ENCODE peak calls at places on chromosomes 2 and 18, in nine cellular contexts. Z, O, R, F, I, L, S, J and Q are unnamed samples.

GRCh38 chr2:182302174-182302573 is 124.7 kb downstream of the PDE1A start:
- DNase-seq in O (no peak), L (peak), Z (peak), I (no peak), F (no peak), S (no peak), J (no peak), R (no peak), Q (peak)

GRCh38 chr2:132252191-132252893 is 90.6 kb upstream of the ANKRD30BL start:
- DNase-seq in I (no peak), S (no peak), L (no peak), Z (no peak), R (no peak), O (no peak), F (no peak), J (no peak), Q (no peak)

GRCh38 chr2:48725696-48726494 is 29.6 kb downstream of the LHCGR start:
- DNase-seq in L (no peak), I (no peak), Z (no peak), R (no peak), O (no peak), J (no peak), F (no peak), S (no peak), Q (no peak)

GRCh38 chr18:46152436-46152807 is 48.2 kb downstream of the HAUS1 start:
- DNase-seq in Z (peak), F (no peak), O (no peak), J (no peak), I (no peak), S (no peak), R (no peak), L (no peak), Q (peak)

GRCh38 chr2:55419236-55419513 is 481 bp downstream of the CCDC88A start:
- DNase-seq in I (peak), O (no peak), L (no peak), R (peak), Z (peak), J (peak), F (no peak), S (no peak), Q (peak)

GRCh38 chr2:166170356-166170755 is 42.5 kb upstream of the SCN1A start:
- DNase-seq in Z (peak), J (no peak), O (no peak), L (peak), R (no peak), S (no peak), F (no peak), I (no peak), Q (peak)

GRCh38 chr2:230821261-230821990 is 43.3 kb upstream of the ITM2C start:
- DNase-seq in F (no peak), R (no peak), L (no peak), O (no peak), Z (no peak), I (no peak), S (no peak), J (no peak), Q (peak)

GRCh38 chr2:240568678-240569522 is 616 bp downstream of the RNPEPL1 start:
- DNase-seq in I (peak), L (peak), S (peak), J (no peak), R (peak), F (peak), Z (peak), O (peak), Q (peak)

GRCh38 chr2:149038442-149039212 is at the start of gene LYPD6B:
- DNase-seq in R (no peak), Z (peak), I (no peak), L (no peak), F (peak), S (no peak), O (no peak), J (no peak), Q (peak)

GRCh38 chr2:3100386-3100785 is 277.2 kb downstream of the EIPR1 start:
- DNase-seq in O (no peak), I (no peak), L (no peak), F (no peak), R (no peak), S (no peak), J (peak), Z (no peak), Q (no peak)

GRCh38 chr18:71223487-71223886 is 934.6 kb downstream of the SOCS6 start:
- DNase-seq in R (no peak), S (no peak), O (no peak), I (no peak), Z (no peak), J (no peak), L (no peak), F (no peak), Q (no peak)

GRCh38 chr18:70380915-70381896 is 92.4 kb downstream of the SOCS6 start:
- DNase-seq in O (peak), I (no peak), J (peak), L (no peak), Z (no peak), R (no peak), F (no peak), S (no peak), Q (peak)

GRCh38 chr2:169010180-169010579 is 20.9 kb downstream of the ABCB11 start:
- DNase-seq in I (no peak), L (peak), J (no peak), O (no peak), Z (no peak), R (no peak), F (no peak), S (no peak), Q (no peak)

GRCh38 chr2:240582781-240583180 is 3.8 kb upstream of the CAPN10 start:
- DNase-seq in J (no peak), S (no peak), R (no peak), Z (no peak), L (peak), I (no peak), O (no peak), F (no peak), Q (peak)

GRCh38 chr18:68267583-68267982 is 447.3 kb downstream of the TMX3 start:
- DNase-seq in F (no peak), J (no peak), R (no peak), O (no peak), S (no peak), Z (peak), L (peak), I (no peak), Q (peak)

GRCh38 chr2:47554311-47554905 is 151.5 kb downstream of the MSH2 start:
- DNase-seq in Z (no peak), O (no peak), S (no peak), L (no peak), F (no peak), I (peak), R (no peak), J (peak), Q (peak)

GRCh38 chr2:75560022-75560767 is 544 bp downstream of the EVA1A start:
- DNase-seq in Z (peak), J (no peak), I (no peak), F (no peak), O (peak), R (no peak), S (no peak), L (peak), Q (peak)

GRCh38 chr2:215615067-215615828 is 179.4 kb upstream of the FN1 start:
- DNase-seq in O (no peak), S (no peak), R (no peak), F (no peak), L (no peak), J (no peak), I (no peak), Z (no peak), Q (no peak)

GRCh38 chr2:156702520-156702919 is 266.3 kb downstream of the GPD2 start:
- DNase-seq in Z (no peak), O (no peak), F (no peak), R (no peak), S (no peak), L (no peak), I (no peak), J (no peak), Q (no peak)

GRCh38 chr2:42893047-42893758 is 100.8 kb upstream of the HAAO start:
- DNase-seq in L (no peak), Z (no peak), S (no peak), O (no peak), R (no peak), I (no peak), F (no peak), J (no peak), Q (no peak)

GRCh38 chr2:233707979-233708644 is 4.6 kb upstream of the UGT1A5 start:
- DNase-seq in O (no peak), L (peak), F (no peak), S (no peak), R (no peak), J (no peak), I (no peak), Z (peak), Q (peak)

GRCh38 chr18:55830490-55830889 is 242.5 kb upstream of the TCF4 start:
- DNase-seq in R (no peak), J (peak), O (no peak), I (no peak), Z (peak), F (no peak), S (no peak), L (no peak), Q (peak)

GRCh38 chr2:9207641-9208301 is 1.2 kb downstream of the ASAP2 start:
- DNase-seq in I (no peak), J (no peak), F (no peak), R (no peak), O (peak), L (no peak), Z (peak), S (no peak), Q (peak)

GRCh38 chr2:132538331-132538855 is 121.8 kb downstream of the GPR39 start:
- DNase-seq in O (no peak), S (no peak), L (no peak), Z (no peak), F (no peak), J (no peak), R (no peak), I (no peak), Q (no peak)

GRCh38 chr2:188902906-188903305 is 71.3 kb upstream of the COL3A1 start:
- DNase-seq in Z (peak), L (peak), O (no peak), J (no peak), F (no peak), R (no peak), I (no peak), S (no peak), Q (peak)

GRCh38 chr2:8644605-8645175 is 37.2 kb upstream of the ID2 start:
- DNase-seq in J (peak), R (no peak), S (no peak), I (peak), F (no peak), L (no peak), Z (no peak), O (peak), Q (no peak)

GRCh38 chr2:173354601-173355131 is at the start of gene CDCA7:
- DNase-seq in I (peak), L (peak), J (peak), Z (peak), F (peak), O (peak), S (peak), R (peak), Q (peak)